ENCODE peak calls at places on chromosomes 16 and 17, in four cellular contexts. H is WERI-Rb-1, U is heart left ventricle, N is transverse colon. T is an unnamed sample.

GRCh38 chr16:48903054-48903453 is 293.1 kb upstream of the N4BP1 start:
- DNase-seq in H (peak), N (no peak), U (no peak), T (no peak)

GRCh38 chr16:1781254-1781653 is 1.1 kb downstream of the SPSB3 start:
- DNase-seq in U (peak), H (peak), N (no peak), T (no peak)

GRCh38 chr17:75181608-75182318 is 996 bp downstream of the SUMO2 start:
- DNase-seq in H (peak), U (no peak), N (peak), T (no peak)

GRCh38 chr17:8581002-8581658 is 49.4 kb downstream of the MYH10 start:
- DNase-seq in N (no peak), U (no peak), H (no peak), T (no peak)

GRCh38 chr16:74257061-74257460 is 39.6 kb upstream of the PSMD7 start:
- DNase-seq in H (no peak), U (no peak), N (no peak), T (no peak)

GRCh38 chr17:47785538-47786123 is 36.0 kb downstream of the OSBPL7 start:
- DNase-seq in N (no peak), H (no peak), U (no peak), T (peak)

GRCh38 chr17:77726549-77726957 is 231.9 kb upstream of the TNRC6C start:
- DNase-seq in N (no peak), H (no peak), U (no peak), T (no peak)

GRCh38 chr16:8621221-8621571 is 302 bp upstream of the METTL22 start:
- DNase-seq in U (no peak), H (no peak), N (no peak), T (peak)

GRCh38 chr17:43019418-43019817 is 2.8 kb downstream of the VAT1 start:
- DNase-seq in H (no peak), N (peak), U (no peak), T (no peak)

GRCh38 chr17:74779948-74780400 is 3.8 kb upstream of the NAT9 start:
- DNase-seq in N (peak), H (no peak), U (peak), T (no peak)

DNA sequence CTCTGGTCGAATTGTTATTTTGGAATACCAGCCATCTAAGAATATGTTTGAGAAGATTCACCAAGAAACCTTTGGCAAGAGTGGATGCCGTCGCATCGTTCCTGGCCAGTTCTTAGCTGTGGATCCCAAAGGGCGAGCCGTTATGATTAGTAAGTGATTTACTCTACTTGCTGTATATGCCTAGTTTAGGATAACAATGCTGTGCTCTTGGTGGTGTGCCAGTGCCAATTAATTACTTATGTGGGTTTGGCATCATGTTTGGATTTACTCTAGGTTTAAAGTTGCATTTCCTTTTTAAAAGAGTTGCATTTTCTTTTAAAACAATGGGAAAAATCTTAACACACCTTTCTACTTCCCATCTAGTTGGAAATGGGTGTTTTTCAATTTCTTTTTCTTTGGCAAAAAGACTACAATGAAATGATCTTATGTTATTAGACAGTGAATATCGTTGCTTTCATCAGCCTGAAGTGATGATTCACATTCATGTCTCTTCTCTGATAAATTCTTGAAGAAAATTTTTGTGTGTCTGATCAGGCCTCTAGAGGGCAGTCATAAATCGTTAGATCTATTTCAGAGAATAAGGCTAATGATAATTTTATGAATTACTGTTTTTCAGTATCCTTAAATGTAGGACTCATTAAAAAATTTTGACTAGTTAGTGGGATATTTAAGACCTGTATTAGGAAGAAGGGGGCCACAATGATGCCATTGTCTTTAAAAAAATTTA is 5.6 kb downstream of the SF3B3 start:
- DNase-seq in U (no peak), N (no peak), H (no peak), T (peak)
- TF ChIP-seq CTCF in U (peak), N (peak), H (no peak), T (peak)

GRCh38 chr16:27474041-27474440 is 72.1 kb downstream of the IL21R start:
- DNase-seq in U (no peak), H (no peak), N (no peak), T (no peak)

GRCh38 chr16:27473101-27473900 is 71.3 kb downstream of the IL21R start:
- DNase-seq in H (no peak), U (no peak), N (no peak), T (no peak)

GRCh38 chr16:27476240-27476639 is 73.5 kb downstream of the GTF3C1 start:
- DNase-seq in N (no peak), H (no peak), U (no peak), T (no peak)

GRCh38 chr16:27474921-27475320 is 72.9 kb downstream of the IL21R start:
- DNase-seq in U (no peak), N (no peak), H (no peak), T (no peak)

GRCh38 chr16:27475561-27475960 is 73.6 kb downstream of the IL21R start:
- DNase-seq in U (no peak), H (no peak), N (no peak), T (peak)
- H3K4me3 ChIP-seq in U (no peak), H (no peak), N (no peak), T (no peak)

DNA sequence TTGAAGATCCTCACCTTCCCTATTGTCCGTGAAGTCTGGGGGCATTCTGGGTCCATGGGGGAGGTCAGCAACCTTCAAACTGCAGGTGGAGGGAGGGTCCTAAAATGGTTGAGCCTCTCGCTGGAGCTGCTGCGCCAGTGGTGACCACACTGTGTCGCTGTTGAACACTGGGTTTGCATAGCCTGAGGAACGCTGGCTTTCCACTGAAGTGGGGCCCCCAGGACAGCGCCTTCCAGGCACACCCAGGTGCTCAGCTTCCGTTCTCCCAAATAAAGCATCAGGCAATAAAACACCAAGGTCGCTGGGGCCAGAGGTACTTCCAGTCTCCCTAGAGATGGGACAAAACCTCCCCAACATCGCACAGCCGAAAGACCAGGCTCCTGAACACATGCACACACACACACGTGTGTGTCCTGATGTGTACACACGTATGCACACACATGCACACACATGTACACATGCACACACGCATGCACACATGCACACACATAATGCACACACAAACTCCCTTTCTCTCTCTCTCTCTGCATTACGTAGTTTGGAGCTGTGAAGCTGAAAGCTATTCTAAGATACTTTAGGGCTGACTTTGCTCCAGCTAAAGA is 120.6 kb downstream of the IRF8 start:
- DNase-seq in U (no peak), N (no peak), H (peak), T (no peak)
- TF ChIP-seq CTCF in U (peak), N (peak), H (peak), T (peak)

DNA sequence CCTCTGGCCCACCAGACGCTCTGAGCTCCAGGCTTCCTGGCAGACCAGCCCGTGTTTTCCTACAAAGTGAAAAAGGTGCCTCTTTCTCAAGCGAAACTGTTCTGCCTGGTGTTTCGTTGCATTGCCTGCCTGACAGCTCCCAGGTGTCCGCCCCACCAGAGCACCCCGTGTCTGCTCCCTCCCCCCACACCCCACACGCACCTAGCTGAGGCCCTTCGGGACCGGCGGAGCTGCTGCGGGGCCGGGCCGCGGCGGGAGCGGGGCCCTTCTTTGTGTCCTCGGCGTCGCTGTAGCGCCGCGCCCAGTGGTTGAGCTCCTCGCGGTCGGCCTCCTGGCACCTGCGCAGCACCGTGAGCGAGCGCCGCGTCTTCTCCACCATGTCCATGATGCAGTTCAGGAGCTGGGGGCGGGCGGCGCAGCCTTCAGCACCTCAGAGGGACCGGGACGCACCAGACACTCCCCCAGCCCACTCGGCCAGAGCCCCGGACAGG is 14.7 kb upstream of the PABPN1L start:
- DNase-seq in U (no peak), H (no peak), N (peak), T (no peak)
- H3K4me3 ChIP-seq in U (no peak), H (no peak), N (no peak), T (no peak)

DNA sequence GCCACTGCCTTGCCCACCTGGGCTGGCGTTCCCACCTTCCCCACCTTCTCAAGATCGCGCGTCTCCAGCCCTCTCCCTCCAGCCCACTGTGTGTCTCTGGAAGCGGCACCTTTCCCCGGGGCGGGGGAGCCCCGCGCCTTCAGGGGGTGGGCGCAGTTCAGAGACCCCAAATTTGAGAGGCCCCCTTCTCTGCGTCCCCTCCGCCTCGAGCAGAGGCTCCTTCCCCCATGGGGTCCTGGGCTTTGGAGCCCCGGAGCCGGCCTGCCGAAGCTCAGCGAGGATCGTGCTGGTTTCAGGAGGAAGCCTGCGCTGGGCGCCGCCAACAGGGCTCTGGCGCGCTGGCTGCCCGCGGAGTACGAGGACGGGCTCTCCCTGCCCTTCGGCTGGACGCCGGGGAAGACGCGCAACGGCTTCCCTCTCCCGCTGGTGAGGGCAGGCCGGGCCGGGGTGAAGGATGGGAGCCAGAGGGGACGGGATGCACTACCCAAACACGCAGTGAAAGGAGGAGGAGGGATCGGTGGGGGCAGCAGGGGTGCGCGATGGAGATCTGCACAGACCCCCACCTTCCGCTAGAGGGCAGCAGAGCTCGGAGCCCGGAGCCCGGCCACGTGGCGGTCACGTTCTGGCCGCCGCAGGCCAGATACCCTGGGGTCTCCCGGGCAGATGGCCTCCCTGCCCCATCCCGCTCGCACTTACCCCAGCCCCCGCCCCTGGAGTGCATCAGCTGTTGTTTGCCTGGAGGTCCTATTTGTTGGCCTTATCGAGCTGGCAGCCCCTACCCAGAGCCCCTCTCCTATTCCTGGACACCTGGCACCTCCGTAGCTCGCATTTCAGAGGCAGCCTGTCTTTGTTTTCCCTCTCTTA is 11.1 kb downstream of the LPO start:
- DNase-seq in N (peak), H (peak), U (peak), T (peak)
- TF ChIP-seq CTCF in N (peak), H (peak), U (peak), T (peak)

GRCh38 chr17:15502315-15503112 is 35.1 kb upstream of the CDRT4 start:
- DNase-seq in N (peak), H (peak), U (peak), T (peak)
- H3K4me3 ChIP-seq in N (peak), H (no peak), U (peak), T (peak)

GRCh38 chr16:12147681-12148479 is 171.3 kb downstream of the SNX29 start:
- DNase-seq in N (no peak), U (peak), H (no peak), T (no peak)
- TF ChIP-seq CTCF in N (no peak), U (peak), H (no peak), T (no peak)